ENCODE peak calls at places on chromosome 20, in five cellular contexts. Q is astrocyte; D is mucosa of descending colon; X is colonic mucosa; K is naive thymus-derived CD4-positive, alpha-beta T cell. O is an unnamed sample. For H3K36me3, the result is how much of the 10 kb centered on the place peaks cover.

GRCh38 chr20:10469599-10469998 is 34.5 kb downstream of the SLX4IP start:
- DNase-seq in X (peak), D (no peak), Q (peak), K (peak), O (no peak)

GRCh38 chr20:45355209-45355608 is 7.0 kb upstream of the SDC4 start:
- DNase-seq in Q (peak), K (no peak), D (no peak), X (no peak), O (no peak)

GRCh38 chr20:43451400-43451799 is 6.3 kb upstream of the SRSF6 start:
- DNase-seq in K (no peak), Q (no peak), X (no peak), D (no peak), O (no peak)

GRCh38 chr20:40668449-40669228 is 20.4 kb downstream of the MAFB start:
- DNase-seq in Q (no peak), D (no peak), K (no peak), X (no peak), O (peak)

GRCh38 chr20:16538779-16539178 is 34.5 kb downstream of the KIF16B start:
- DNase-seq in X (no peak), D (no peak), K (no peak), Q (no peak), O (no peak)

GRCh38 chr20:4776079-4776630 is 54.4 kb downstream of the PRND start:
- DNase-seq in D (no peak), Q (no peak), X (no peak), K (no peak), O (no peak)

GRCh38 chr20:22523128-22523498 is 61.3 kb downstream of the FOXA2 start:
- DNase-seq in K (no peak), X (no peak), D (no peak), Q (no peak), O (no peak)

GRCh38 chr20:13638162-13638495 is 603 bp downstream of the TASP1 start:
- DNase-seq in D (no peak), X (no peak), Q (peak), K (no peak), O (no peak)

GRCh38 chr20:18190466-18191233 is 53.0 kb downstream of the KAT14 start:
- DNase-seq in K (no peak), Q (no peak), X (no peak), D (no peak), O (no peak)

GRCh38 chr20:10454135-10454750 is 19.1 kb downstream of the SLX4IP start:
- DNase-seq in X (no peak), K (no peak), D (no peak), Q (no peak), O (no peak)

GRCh38 chr20:58195047-58195446 is 33.4 kb downstream of the ANKRD60 start:
- DNase-seq in K (no peak), Q (no peak), D (no peak), X (no peak), O (no peak)

GRCh38 chr20:40607927-40608326 is 81.1 kb downstream of the MAFB start:
- DNase-seq in X (no peak), Q (no peak), D (no peak), K (no peak), O (no peak)

GRCh38 chr20:37393196-37393862 is 47.4 kb downstream of the SRC start:
- DNase-seq in Q (no peak), X (no peak), D (no peak), K (no peak), O (no peak)

GRCh38 chr20:11976966-11977365 is 59.3 kb downstream of the BTBD3 start:
- DNase-seq in X (no peak), K (no peak), Q (no peak), D (no peak), O (no peak)

GRCh38 chr20:18728165-18728866 is 85.3 kb upstream of the SCP2D1 start:
- DNase-seq in X (no peak), Q (no peak), D (no peak), K (no peak), O (peak)

GRCh38 chr20:18734525-18735189 is 78.9 kb upstream of the SCP2D1 start:
- DNase-seq in D (no peak), X (no peak), K (no peak), Q (peak), O (no peak)

GRCh38 chr20:19975436-19975799 is 41.7 kb upstream of the NAA20 start:
- DNase-seq in K (no peak), X (no peak), Q (peak), D (no peak), O (no peak)

GRCh38 chr20:22471156-22471836 is 113.1 kb downstream of the FOXA2 start:
- DNase-seq in Q (no peak), K (no peak), X (peak), D (peak), O (no peak)

GRCh38 chr20:53609501-53610445 is 16.1 kb upstream of the ZNF217 start:
- DNase-seq in D (peak), X (peak), K (peak), Q (peak), O (no peak)

GRCh38 chr20:58233881-58234528 is 5.6 kb upstream of the ANKRD60 start:
- DNase-seq in X (peak), D (peak), K (peak), Q (no peak), O (no peak)

GRCh38 chr20:11451793-11452291 is 465.9 kb upstream of the BTBD3 start:
- DNase-seq in K (no peak), D (no peak), X (no peak), Q (peak), O (no peak)

GRCh38 chr20:56722042-56722441 is 92.9 kb downstream of the TFAP2C start:
- DNase-seq in D (no peak), Q (no peak), X (peak), K (no peak), O (no peak)
- H3K4me3 ChIP-seq in D (no peak), Q (no peak), X (no peak), K (no peak), O (no peak)

GRCh38 chr20:62350098-62350628 is 16.9 kb downstream of the LAMA5 start:
- DNase-seq in D (no peak), Q (no peak), X (peak), K (no peak), O (no peak)

GRCh38 chr20:62351469-62352401 is 15.4 kb downstream of the LAMA5 start:
- DNase-seq in D (no peak), Q (no peak), K (no peak), X (no peak), O (no peak)

GRCh38 chr20:62352402-62353288 is 14.5 kb downstream of the LAMA5 start:
- DNase-seq in X (no peak), K (no peak), D (no peak), Q (no peak), O (no peak)

GRCh38 chr20:62349537-62350097 is 17.5 kb downstream of the LAMA5 start:
- DNase-seq in X (no peak), Q (no peak), K (no peak), D (no peak), O (no peak)

DNA sequence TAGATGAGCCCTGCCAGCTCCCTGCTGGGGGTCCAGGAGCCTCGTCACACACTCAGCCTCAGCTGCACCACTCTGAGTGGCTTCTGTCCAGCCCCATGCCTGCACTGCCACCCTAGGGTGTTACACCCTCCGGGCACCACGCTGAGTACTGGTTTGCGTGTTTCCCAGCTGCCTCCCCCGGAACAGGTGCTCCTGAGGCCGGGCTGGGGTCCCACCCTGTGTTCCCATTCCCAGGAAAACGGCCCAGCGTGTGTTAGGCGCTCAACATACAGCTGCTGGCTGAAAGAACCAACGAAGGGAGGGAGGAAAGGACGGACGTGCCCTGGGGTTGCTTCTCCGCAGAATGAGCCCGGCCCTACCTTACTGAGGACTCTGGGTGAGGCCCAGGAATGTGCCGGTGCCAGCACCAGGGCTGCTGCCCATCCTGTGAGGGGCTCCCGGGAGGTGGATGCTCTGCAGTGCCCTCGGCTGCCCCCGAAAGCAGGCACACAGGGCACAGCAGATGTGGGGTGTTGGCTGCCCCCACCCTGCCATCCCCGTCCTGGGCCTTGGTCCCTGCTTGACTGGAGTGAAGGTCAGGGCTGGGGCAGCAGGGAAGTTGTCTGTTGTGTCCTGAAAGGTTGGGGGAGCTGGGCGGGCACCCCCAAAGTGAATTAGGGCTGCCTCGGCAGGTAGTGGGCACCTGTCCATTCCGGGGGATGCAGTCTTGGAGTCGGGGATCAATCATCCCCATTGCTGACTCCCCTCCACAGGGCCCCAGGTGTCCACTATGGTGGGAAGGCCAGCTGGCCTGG is 16.3 kb downstream of the LAMA5 start:
- DNase-seq in K (no peak), D (no peak), Q (no peak), X (no peak), O (no peak)
- H3K36me3 ChIP-seq in K (under half), D (under half), Q (under half), X (under half), O (under half)

GRCh38 chr20:63163596-63164560 is 52.1 kb downstream of the YTHDF1 start:
- DNase-seq in Q (no peak), K (no peak), X (no peak), D (no peak), O (no peak)
- H3K4me3 ChIP-seq in Q (no peak), K (no peak), X (no peak), D (no peak), O (no peak)

GRCh38 chr20:6034134-6034969 is 19.5 kb downstream of the LRRN4 start:
- DNase-seq in K (no peak), Q (peak), D (no peak), X (no peak), O (no peak)

GRCh38 chr20:6036213-6036612 is 17.6 kb downstream of the LRRN4 start:
- DNase-seq in Q (no peak), D (no peak), X (no peak), K (no peak), O (no peak)

GRCh38 chr20:6038256-6038655 is 15.6 kb downstream of the LRRN4 start:
- DNase-seq in K (no peak), Q (no peak), D (no peak), X (no peak), O (no peak)

GRCh38 chr20:6039766-6040165 is 14.1 kb downstream of the LRRN4 start:
- DNase-seq in K (no peak), X (no peak), D (no peak), Q (no peak), O (no peak)

GRCh38 chr20:6037082-6037481 is 16.8 kb downstream of the LRRN4 start:
- DNase-seq in Q (no peak), K (no peak), D (no peak), X (no peak), O (no peak)
- H3K36me3 ChIP-seq in Q (under half), K (half or more), D (under half), X (under half), O (under half)

DNA sequence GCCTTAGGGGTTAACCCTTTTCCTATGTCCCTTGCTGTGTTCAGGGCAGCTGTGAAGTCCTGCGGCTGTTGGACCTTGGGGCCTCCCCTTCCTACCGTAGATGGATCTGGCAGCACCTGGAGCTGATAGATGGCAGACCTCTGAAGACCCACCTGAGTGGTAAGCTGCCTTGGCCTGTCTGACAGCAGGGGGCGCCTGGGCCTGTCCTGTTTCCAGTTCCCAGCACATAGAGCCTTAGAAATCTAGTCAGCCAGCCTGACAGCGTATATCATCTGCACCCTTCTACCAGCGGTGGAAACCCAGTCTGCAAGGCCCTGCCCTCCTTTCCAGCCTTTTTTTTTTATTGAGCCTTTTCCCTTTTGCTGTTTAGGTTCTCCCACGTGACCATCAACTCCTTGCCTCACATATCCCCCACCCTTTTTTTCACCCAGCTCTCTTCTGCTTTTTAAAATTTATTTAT is 26.6 kb downstream of the CNBD2 start:
- DNase-seq in Q (peak), D (peak), X (peak), K (peak), O (peak)
- H3K4me3 ChIP-seq in Q (no peak), D (no peak), X (no peak), K (no peak), O (no peak)

GRCh38 chr20:49171928-49172327 is 16.2 kb downstream of the STAU1 start:
- DNase-seq in Q (no peak), X (no peak), D (no peak), K (no peak), O (no peak)
- H3K36me3 ChIP-seq in Q (under half), X (under half), D (under half), K (under half), O (under half)

DNA sequence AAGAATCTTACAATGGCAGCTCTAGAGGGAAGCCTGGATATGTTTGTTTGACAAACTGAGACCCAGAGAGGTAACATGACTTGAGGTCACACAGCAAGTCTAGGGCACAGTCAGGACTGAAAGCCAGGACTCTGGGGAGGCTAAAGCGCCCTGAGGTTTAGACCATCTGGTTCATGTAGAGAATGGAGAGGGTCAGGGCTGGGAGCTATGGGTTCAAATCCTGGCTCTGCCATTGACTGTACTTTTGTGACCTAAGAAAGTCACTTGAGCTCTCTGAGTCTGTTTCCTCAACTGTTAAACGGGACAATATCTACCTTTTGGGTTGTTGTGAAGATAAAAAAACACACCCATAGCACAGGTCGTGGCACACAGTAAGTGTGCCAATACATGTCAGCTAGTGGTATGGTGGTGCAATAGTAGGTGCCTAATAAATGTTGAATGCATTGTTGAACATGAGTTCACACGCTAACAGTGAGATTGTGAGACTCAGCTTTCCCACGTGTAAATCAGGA is 1.0 kb upstream of the TP53INP2 start:
- DNase-seq in K (no peak), D (no peak), Q (no peak), X (no peak), O (no peak)
- H3K4me3 ChIP-seq in K (peak), D (no peak), Q (peak), X (peak), O (no peak)

GRCh38 chr20:47267621-47268020 is 88.9 kb downstream of the ZMYND8 start:
- DNase-seq in X (no peak), Q (no peak), K (no peak), D (no peak), O (no peak)

GRCh38 chr20:47266847-47267515 is 89.5 kb downstream of the ZMYND8 start:
- DNase-seq in X (no peak), D (no peak), K (no peak), Q (no peak), O (no peak)

GRCh38 chr20:47272893-47273590 is 83.5 kb downstream of the ZMYND8 start:
- DNase-seq in Q (peak), X (peak), D (no peak), K (peak), O (peak)

GRCh38 chr20:47271216-47271615 is 85.3 kb downstream of the ZMYND8 start:
- DNase-seq in D (no peak), Q (no peak), K (no peak), X (no peak), O (no peak)

GRCh38 chr20:47269309-47270165 is 87.0 kb downstream of the ZMYND8 start:
- DNase-seq in K (no peak), D (no peak), Q (no peak), X (no peak), O (no peak)
- H3K36me3 ChIP-seq in K (under half), D (under half), Q (under half), X (under half), O (half or more)

DNA sequence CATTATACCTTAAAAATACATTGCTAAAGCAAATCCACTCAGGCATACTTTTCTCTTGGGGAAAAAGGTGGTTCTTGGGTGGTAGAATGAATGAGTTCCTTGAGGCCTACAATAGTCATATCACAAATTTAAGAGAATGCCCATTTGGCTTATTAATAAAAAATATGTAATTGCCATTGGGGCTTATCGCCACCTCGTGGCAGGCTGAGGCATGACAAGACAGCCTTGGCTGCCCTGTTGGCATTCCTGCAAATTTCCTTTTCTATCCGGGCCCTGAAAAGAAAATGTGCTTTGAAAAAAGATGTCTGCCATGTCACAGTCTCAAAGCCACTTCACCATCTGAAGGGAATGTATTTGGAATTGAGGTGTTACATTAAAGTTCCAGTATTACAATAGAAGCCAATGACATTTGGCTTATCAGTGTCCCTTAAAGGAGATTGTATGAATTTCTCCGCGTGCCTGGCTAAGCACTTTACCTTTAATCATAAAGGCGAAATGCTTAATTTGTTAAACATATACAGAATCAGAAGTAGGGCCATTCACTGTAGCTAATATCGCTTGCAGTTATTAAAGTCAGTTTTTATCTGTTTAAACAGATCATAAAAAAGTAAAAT is 188.3 kb upstream of the ZFP64 start:
- DNase-seq in X (peak), D (peak), Q (no peak), K (peak), O (peak)
- H3K4me3 ChIP-seq in X (no peak), D (no peak), Q (no peak), K (no peak), O (no peak)

O was measured in Peyer's patch.